ENCODE peak calls at places on chromosomes 6 and 20, in four cellular contexts. W is activated naive CD4-positive, alpha-beta T cell treated with anti-CD3 and anti-CD28 coated beads for 36 hours; N is NCI-H1930; D is C1 segment of cervical spinal cord. C is an unnamed sample.

GRCh38 chr6:24910850-24911712 is 24.7 kb downstream of the RIPOR2 start:
- DNase-seq in N (peak; percentile 41), D (no peak), W (peak; percentile 70), C (no peak)

GRCh38 chr6:147203311-147204059 is 732 bp upstream of the STXBP5 start:
- DNase-seq in N (peak; percentile 29), W (peak; percentile 56), D (no peak), C (peak; percentile 12)

GRCh38 chr20:58179083-58179431 is 49.4 kb downstream of the ANKRD60 start:
- DNase-seq in N (no peak), W (no peak), D (no peak), C (no peak)

GRCh38 chr6:158269657-158270056 is 42.6 kb upstream of the TULP4 start:
- DNase-seq in D (no peak), N (no peak), W (no peak), C (no peak)

GRCh38 chr6:82909551-82909950 is 156.1 kb downstream of the UBE3D start:
- DNase-seq in D (no peak), W (no peak), N (no peak), C (no peak)

GRCh38 chr6:106546322-106547052 is 82.8 kb downstream of the RTN4IP1 start:
- DNase-seq in N (no peak), D (no peak), W (peak; percentile 39), C (peak; percentile 67)

GRCh38 chr6:106473807-106474206 is 113.3 kb downstream of the CRYBG1 start:
- DNase-seq in D (no peak), W (no peak), N (no peak), C (no peak)

GRCh38 chr20:63846128-63846771 is 15.0 kb upstream of the ABHD16B start:
- DNase-seq in D (no peak), N (no peak), W (no peak), C (no peak)

GRCh38 chr6:32854376-32855178 is 585 bp downstream of the PSMB9 start:
- DNase-seq in W (peak; percentile 73), N (no peak), D (no peak), C (no peak)

GRCh38 chr6:47677381-47678100 is 20.8 kb upstream of the ADGRF4 start:
- DNase-seq in W (no peak), D (no peak), N (no peak), C (no peak)

GRCh38 chr6:3809515-3809891 is 39.7 kb upstream of the FAM50B start:
- DNase-seq in D (no peak), N (no peak), W (no peak), C (no peak)

GRCh38 chr6:111784423-111784822 is 88.8 kb downstream of the FYN start:
- DNase-seq in N (no peak), W (no peak), D (no peak), C (no peak)

GRCh38 chr6:28393912-28394662 is 5.5 kb downstream of the ZSCAN12 start:
- DNase-seq in W (no peak), N (no peak), D (no peak), C (no peak)

GRCh38 chr6:122422614-122423267 is 23.3 kb downstream of the HSF2 start:
- DNase-seq in W (no peak), N (no peak), D (no peak), C (no peak)

GRCh38 chr20:62732766-62733165 is 24.1 kb downstream of the NTSR1 start:
- DNase-seq in D (no peak), N (no peak), W (peak; percentile 4), C (no peak)

GRCh38 chr6:93566285-93566684 is 146.9 kb upstream of the EPHA7 start:
- DNase-seq in N (no peak), W (no peak), D (no peak), C (no peak)

GRCh38 chr6:77034161-77034560 is 429.1 kb downstream of the HTR1B start:
- DNase-seq in W (no peak), D (no peak), N (no peak), C (peak; percentile 78)

GRCh38 chr6:104689551-104690205 is 170.0 kb downstream of the HACE1 start:
- DNase-seq in D (no peak), W (no peak), N (no peak), C (no peak)

GRCh38 chr6:129183039-129183438 is 300.1 kb downstream of the LAMA2 start:
- DNase-seq in D (no peak), N (no peak), W (no peak), C (no peak)

GRCh38 chr20:46704714-46705377 is 4.6 kb upstream of the SLC2A10 start:
- DNase-seq in W (no peak), N (no peak), D (no peak), C (no peak)

C was measured in kidney epithelial cell.